ENCODE peak calls at places on chromosome 4, in nine cellular contexts. T is OCI-LY7, I is A549, Z is H7, U is aorta, M is lower leg skin, E is cardiac muscle cell, G is neural progenitor cell, D is thoracic aorta. O is an unnamed sample.

GRCh38 chr4:88705805-88706518 is 8.3 kb upstream of the NAP1L5 start:
- DNase-seq in U (no peak), D (no peak), M (no peak), G (no peak), T (no peak), Z (no peak), I (no peak), E (no peak), O (peak; percentile 12)

GRCh38 chr4:172830295-172830764 is 338.3 kb upstream of the GALNT7 start:
- DNase-seq in I (peak; percentile 47), T (peak; percentile 43), Z (peak; percentile 10), D (no peak), E (peak; percentile 34), M (no peak), U (no peak), G (peak; percentile 40), O (peak; percentile 5)

GRCh38 chr4:26325191-26325590 is 4.4 kb downstream of the RBPJ start:
- DNase-seq in Z (peak; percentile 32), T (peak; percentile 57), U (no peak), M (no peak), D (no peak), E (peak; percentile 21), I (peak; percentile 31), G (peak; percentile 50), O (peak; percentile 67)

GRCh38 chr4:154618708-154619315 is 6.4 kb upstream of the FGG start:
- DNase-seq in Z (peak; percentile 36), D (no peak), I (peak; percentile 76), G (peak; percentile 70), E (peak; percentile 72), M (no peak), U (no peak), T (peak; percentile 73), O (peak; percentile 74)

GRCh38 chr4:80294206-80294605 is 27.7 kb downstream of the FGF5 start:
- DNase-seq in E (no peak), U (no peak), D (no peak), T (no peak), M (no peak), Z (no peak), I (no peak), G (no peak), O (no peak)

GRCh38 chr4:15961778-15962510 is 1.0 kb downstream of the FGFBP2 start:
- DNase-seq in E (no peak), G (no peak), U (no peak), M (no peak), T (no peak), I (no peak), Z (no peak), D (no peak), O (no peak)

GRCh38 chr4:31655328-31655727 is 935.2 kb downstream of the PCDH7 start:
- DNase-seq in M (no peak), T (no peak), E (no peak), U (no peak), I (no peak), D (no peak), Z (no peak), G (no peak), O (peak; percentile 25)

GRCh38 chr4:17265139-17265538 is 246.8 kb downstream of the QDPR start:
- DNase-seq in G (no peak), I (no peak), E (no peak), D (no peak), U (no peak), Z (no peak), M (no peak), T (no peak), O (no peak)

GRCh38 chr4:151408630-151409469 is at the start of gene FHIP1A:
- DNase-seq in G (peak; percentile 95), T (peak; percentile 63), M (peak; percentile 95), I (peak; percentile 59), U (peak; percentile 86), Z (peak; percentile 96), D (no peak), E (peak; percentile 96), O (peak; percentile 97)

GRCh38 chr4:28373601-28374000 is 1513.0 kb downstream of the STIM2 start:
- DNase-seq in U (no peak), T (no peak), I (no peak), Z (no peak), M (no peak), E (no peak), D (no peak), G (no peak), O (peak; percentile 75)

GRCh38 chr4:76690091-76690905 is 207.6 kb downstream of the SOWAHB start:
- DNase-seq in G (no peak), M (no peak), U (no peak), Z (peak; percentile 17), I (peak; percentile 38), E (no peak), D (no peak), T (no peak), O (peak; percentile 28)

GRCh38 chr4:182789588-182789987 is 127.6 kb downstream of the DCTD start:
- DNase-seq in T (no peak), Z (no peak), G (no peak), U (no peak), I (no peak), D (no peak), M (no peak), E (no peak), O (no peak)

GRCh38 chr4:28167411-28167810 is 1306.8 kb downstream of the STIM2 start:
- DNase-seq in E (no peak), U (no peak), Z (no peak), I (peak; percentile 11), M (no peak), G (no peak), T (no peak), D (no peak), O (peak; percentile 92)

GRCh38 chr4:147481577-147482109 is 746 bp downstream of the EDNRA start:
- DNase-seq in I (no peak), U (no peak), T (no peak), Z (peak; percentile 37), G (peak; percentile 50), D (no peak), M (no peak), E (peak; percentile 54), O (no peak)

GRCh38 chr4:10620935-10621488 is 63.6 kb downstream of the CLNK start:
- DNase-seq in E (peak; percentile 37), M (no peak), Z (no peak), U (no peak), G (no peak), I (no peak), T (no peak), D (no peak), O (no peak)

GRCh38 chr4:56460085-56460484 is 7.3 kb upstream of the SRP72 start:
- DNase-seq in M (no peak), E (no peak), Z (no peak), T (no peak), I (no peak), G (no peak), U (no peak), D (no peak), O (peak; percentile 84)

GRCh38 chr4:182518421-182518820 is 275.2 kb downstream of the TENM3 start:
- DNase-seq in Z (peak; percentile 32), D (no peak), M (no peak), I (no peak), E (no peak), U (no peak), T (no peak), G (no peak), O (no peak)

GRCh38 chr4:153426207-153426886 is 39.8 kb upstream of the TMEM131L start:
- DNase-seq in E (no peak), T (peak; percentile 90), G (no peak), Z (no peak), M (no peak), I (no peak), D (no peak), U (no peak), O (no peak)
- H3K4me3 ChIP-seq in E (no peak overlapping the region), T (peak overlapping the region; percentile 37), G (no peak overlapping the region), Z (no peak overlapping the region), M (no peak overlapping the region), I (no peak overlapping the region), D (no peak overlapping the region), U (no peak overlapping the region), O (no peak overlapping the region)

GRCh38 chr4:3387154-3387942 is 54.4 kb upstream of the HGFAC start:
- DNase-seq in M (peak; percentile 82), I (no peak), E (no peak), Z (peak; percentile 66), T (peak; percentile 71), D (no peak), G (no peak), U (peak; percentile 61), O (peak; percentile 31)
- H3K4me3 ChIP-seq in M (no peak overlapping the region), I (no peak overlapping the region), E (no peak overlapping the region), Z (no peak overlapping the region), T (peak overlapping the region; percentile 47), D (peak overlapping the region; percentile 57), G (no peak overlapping the region), U (no peak overlapping the region), O (peak overlapping the region; percentile 73)

DNA sequence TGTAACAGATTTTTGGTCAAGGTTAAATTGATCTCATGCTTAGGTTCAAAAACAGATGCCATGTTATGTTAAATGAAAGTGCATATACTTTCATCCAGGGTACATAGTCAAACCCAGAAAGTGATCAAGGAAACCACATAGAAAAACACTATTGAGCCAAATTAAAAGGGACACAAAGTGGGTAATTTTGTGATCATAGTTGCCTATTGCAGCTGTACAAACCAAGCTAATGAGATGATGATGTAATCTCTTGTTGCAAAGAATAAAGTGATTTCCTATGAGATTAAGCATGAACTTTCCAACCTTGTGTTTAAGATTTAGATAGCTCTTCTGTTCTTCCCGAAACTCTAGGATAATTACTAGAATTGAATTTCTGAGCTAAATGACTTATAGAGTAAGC is 20.2 kb upstream of the LIMCH1 start:
- DNase-seq in Z (no peak), D (no peak), T (no peak), I (no peak), U (no peak), E (no peak), G (no peak), M (no peak), O (no peak)
- H3K4me3 ChIP-seq in Z (no peak overlapping the region), D (no peak overlapping the region), T (no peak overlapping the region), I (no peak overlapping the region), U (no peak overlapping the region), E (no peak overlapping the region), G (no peak overlapping the region), M (no peak overlapping the region), O (no peak overlapping the region)

GRCh38 chr4:40196260-40196659 is 571 bp upstream of the RHOH start:
- DNase-seq in I (no peak), G (no peak), D (no peak), M (no peak), U (no peak), Z (no peak), E (no peak), T (peak; percentile 78), O (no peak)

GRCh38 chr4:40194602-40195161 is 2.1 kb upstream of the RHOH start:
- DNase-seq in Z (no peak), I (no peak), M (no peak), U (no peak), D (no peak), T (peak; percentile 72), G (no peak), E (no peak), O (no peak)

GRCh38 chr4:40195182-40196177 is 1.4 kb upstream of the RHOH start:
- DNase-seq in G (no peak), Z (no peak), D (no peak), I (no peak), U (no peak), M (no peak), T (peak; percentile 51), E (no peak), O (no peak)

GRCh38 chr4:40197879-40198689 is 1.3 kb downstream of the RHOH start:
- DNase-seq in I (no peak), G (no peak), D (no peak), Z (no peak), M (no peak), T (peak; percentile 35), E (no peak), U (no peak), O (no peak)

GRCh38 chr4:40196724-40197281 is at the start of gene RHOH:
- DNase-seq in Z (no peak), M (no peak), U (no peak), E (no peak), D (no peak), T (peak; percentile 93), I (no peak), G (peak; percentile 71), O (no peak)
- H3K4me3 ChIP-seq in Z (peak within 1 kb of the TSS; percentile 0), M (no peak within 1 kb of the TSS), U (no peak within 1 kb of the TSS), E (no peak within 1 kb of the TSS), D (peak within 1 kb of the TSS; percentile 30), T (peak within 1 kb of the TSS; percentile 79), I (no peak within 1 kb of the TSS), G (peak within 1 kb of the TSS; percentile 43), O (no peak within 1 kb of the TSS)

O was measured in epithelial cell of esophagus.